ENCODE peak calls at places on chromosomes 16 and 17, in seven cellular contexts. T is K562, A is H1, I is SK-N-SH, L is HCT116, O is GM12878, N is HepG2. U is an unnamed sample.

GRCh38 chr17:48258317-48258716 is 150.8 kb downstream of the SNX11 start:
- DNase-seq in T (no peak), A (no peak), I (no peak), L (no peak), O (no peak), N (no peak), U (no peak)

GRCh38 chr16:84016477-84016876 is 26.1 kb downstream of the SLC38A8 start:
- DNase-seq in T (no peak), A (no peak), I (no peak), L (no peak), O (no peak), N (no peak), U (no peak)

GRCh38 chr16:50198802-50199410 is 45.8 kb downstream of the TENT4B start:
- DNase-seq in T (no peak), A (no peak), I (no peak), L (no peak), O (no peak), N (peak), U (no peak)

GRCh38 chr17:57498443-57498842 is 242.1 kb downstream of the MSI2 start:
- DNase-seq in T (no peak), A (no peak), I (no peak), L (no peak), O (no peak), N (no peak), U (no peak)

GRCh38 chr16:5604770-5605169 is 507.2 kb upstream of the EEF2KMT start:
- DNase-seq in T (peak), A (no peak), I (peak), L (peak), O (no peak), N (peak), U (peak)

GRCh38 chr16:82506734-82507133 is 120.0 kb upstream of the CDH13 start:
- DNase-seq in T (no peak), A (no peak), I (no peak), L (no peak), O (no peak), N (no peak), U (no peak)

GRCh38 chr17:76240461-76241204 is at the start of gene RNF157:
- DNase-seq in T (peak), A (no peak), I (peak), L (no peak), O (no peak), N (peak), U (peak)

GRCh38 chr16:51155199-51155607 is 4.1 kb upstream of the SALL1 start:
- DNase-seq in T (no peak), A (no peak), I (peak), L (no peak), O (no peak), N (no peak), U (no peak)

GRCh38 chr17:31581491-31581890 is 190.0 kb downstream of the RAB11FIP4 start:
- DNase-seq in T (no peak), A (no peak), I (no peak), L (no peak), O (no peak), N (no peak), U (no peak)

GRCh38 chr16:67216612-67217490 is 10.1 kb upstream of the TMEM208 start:
- DNase-seq in T (peak), A (no peak), I (peak), L (no peak), O (no peak), N (no peak), U (no peak)

GRCh38 chr16:85173077-85173980 is 61.1 kb upstream of the CIBAR2 start:
- DNase-seq in T (peak), A (no peak), I (peak), L (peak), O (no peak), N (no peak), U (no peak)

GRCh38 chr17:62882284-62882683 is 74.2 kb upstream of the MARCHF10 start:
- DNase-seq in T (no peak), A (no peak), I (no peak), L (no peak), O (no peak), N (no peak), U (no peak)

GRCh38 chr17:44187131-44187899 is 543 bp downstream of the TMUB2 start:
- DNase-seq in T (peak), A (no peak), I (peak), L (no peak), O (no peak), N (no peak), U (no peak)

GRCh38 chr17:836154-836553 is 54.0 kb downstream of the MRM3 start:
- DNase-seq in T (no peak), A (no peak), I (no peak), L (no peak), O (no peak), N (no peak), U (no peak)

GRCh38 chr17:59361386-59361785 is 29.9 kb downstream of the YPEL2 start:
- DNase-seq in T (no peak), A (no peak), I (no peak), L (no peak), O (no peak), N (no peak), U (no peak)

GRCh38 chr17:50594931-50595330 is 34.4 kb downstream of the CACNA1G start:
- DNase-seq in T (no peak), A (no peak), I (no peak), L (no peak), O (no peak), N (no peak), U (no peak)

GRCh38 chr16:2715519-2715918 is 4.5 kb downstream of the PRSS27 start:
- DNase-seq in T (peak), A (no peak), I (no peak), L (no peak), O (no peak), N (no peak), U (no peak)

GRCh38 chr16:85162478-85163277 is 50.4 kb upstream of the CIBAR2 start:
- DNase-seq in T (no peak), A (no peak), I (peak), L (no peak), O (no peak), N (no peak), U (no peak)

DNA sequence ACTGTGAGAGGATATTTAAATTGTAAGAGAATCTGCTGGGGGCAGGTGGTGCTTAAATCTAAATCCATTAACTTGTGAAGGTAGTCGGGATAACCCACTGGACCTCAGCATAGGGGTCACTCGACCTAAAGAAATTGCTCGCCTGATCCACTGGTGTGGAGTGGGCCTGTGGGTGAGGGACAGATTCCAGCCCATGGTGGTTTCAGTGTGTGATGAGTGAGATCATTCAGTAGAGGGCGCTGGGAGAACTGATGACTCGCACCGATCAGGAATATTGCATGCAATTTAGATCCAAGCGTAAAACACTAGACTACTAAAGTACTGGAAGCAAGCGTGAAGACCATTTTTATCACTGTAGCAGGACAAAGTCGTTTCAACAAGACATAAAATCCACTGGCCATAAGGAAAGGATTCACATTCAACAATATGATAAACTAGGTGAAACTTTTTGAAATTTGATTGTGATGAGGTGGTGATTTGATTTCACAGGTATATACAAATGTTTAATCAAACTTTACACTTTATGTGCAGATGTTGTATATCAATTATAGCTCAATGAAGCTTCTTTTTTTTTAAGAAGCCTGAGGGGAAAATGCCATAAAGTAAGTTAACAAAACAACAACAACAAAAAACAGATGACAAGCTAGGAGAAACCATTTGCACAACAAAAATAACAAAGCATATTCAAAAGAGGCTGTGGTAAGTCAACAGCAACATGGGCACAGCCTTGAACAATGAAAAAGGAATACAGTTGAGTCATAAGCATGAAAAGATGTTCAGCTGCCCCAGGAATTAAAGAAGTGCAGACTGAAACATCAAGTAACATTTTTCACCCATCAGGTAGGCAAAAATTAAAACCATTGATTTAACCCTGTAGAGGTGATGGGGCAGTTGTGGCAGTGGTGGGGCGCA is 7.5 kb upstream of the TMEM170A start:
- DNase-seq in T (peak), A (no peak), I (peak), L (no peak), O (no peak), N (peak), U (peak)
- TF ChIP-seq JUND in T (peak), A (peak), I (no peak), L (no peak), O (no peak), N (no peak), U (no peak)

GRCh38 chr17:34561328-34561727 is 18.1 kb upstream of the TMEM132E start:
- DNase-seq in T (no peak), A (no peak), I (no peak), L (no peak), O (no peak), N (no peak), U (no peak)

GRCh38 chr17:34556951-34557350 is 22.4 kb upstream of the TMEM132E start:
- DNase-seq in T (no peak), A (no peak), I (no peak), L (no peak), O (no peak), N (no peak), U (no peak)

DNA sequence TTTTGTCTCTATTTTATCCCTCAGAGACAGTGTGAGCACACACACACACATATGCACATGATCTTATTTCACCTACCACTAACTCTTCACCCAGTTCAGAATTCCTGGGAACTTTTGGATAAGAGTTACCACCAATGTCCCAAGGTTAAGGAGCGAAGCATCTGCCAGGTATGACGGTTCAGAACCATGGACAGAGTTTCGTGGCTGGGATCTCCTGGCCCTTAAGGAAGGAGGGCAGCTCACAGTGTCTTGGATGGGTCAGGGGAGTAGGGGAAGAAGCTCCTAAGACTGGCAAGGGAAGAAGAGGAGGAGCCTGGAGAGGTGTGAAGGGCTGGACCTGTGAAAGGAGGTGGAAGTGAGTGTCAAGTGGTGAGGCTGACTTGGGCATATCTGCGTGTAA is 23.0 kb upstream of the TMEM132E start:
- DNase-seq in T (peak), A (no peak), I (no peak), L (no peak), O (no peak), N (no peak), U (peak)
- TF ChIP-seq JUND in T (no peak), A (no peak), I (no peak), L (no peak), O (no peak), N (no peak), U (no peak)

DNA sequence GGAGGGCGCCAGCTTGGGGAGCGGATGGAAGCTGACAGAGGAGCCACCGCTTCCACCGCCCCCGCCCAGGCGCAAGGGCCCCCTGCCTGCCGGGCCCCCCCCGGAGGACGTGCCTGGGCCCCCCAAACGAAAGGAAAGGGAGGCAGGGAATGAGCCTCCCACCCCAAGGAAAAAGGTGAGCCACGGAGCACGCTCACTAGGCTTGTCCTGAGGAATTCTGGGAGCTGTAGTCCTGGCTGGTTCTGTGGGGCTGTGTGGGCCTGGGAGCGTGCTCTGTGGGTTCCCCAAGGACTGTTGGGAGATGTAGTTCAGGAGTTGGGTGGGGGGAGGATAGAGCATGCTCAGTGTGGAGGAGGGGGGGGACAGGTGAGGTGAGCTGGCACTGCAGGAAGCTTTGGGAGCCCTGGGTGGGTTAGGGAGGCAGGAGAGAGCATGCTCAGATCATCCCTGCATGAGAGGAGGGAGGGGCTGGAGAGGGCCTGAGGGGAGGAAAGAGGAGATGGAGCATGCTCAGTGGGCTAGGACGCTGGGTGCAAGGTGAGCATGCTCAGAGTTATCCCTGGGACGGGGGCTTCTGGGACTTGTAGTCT is 4.5 kb downstream of the FBXL19 start:
- DNase-seq in T (peak), A (peak), I (peak), L (peak), O (peak), N (peak), U (peak)
- TF ChIP-seq JUND in T (no peak), A (no peak), I (no peak), L (no peak), O (no peak), N (no peak), U (no peak)

DNA sequence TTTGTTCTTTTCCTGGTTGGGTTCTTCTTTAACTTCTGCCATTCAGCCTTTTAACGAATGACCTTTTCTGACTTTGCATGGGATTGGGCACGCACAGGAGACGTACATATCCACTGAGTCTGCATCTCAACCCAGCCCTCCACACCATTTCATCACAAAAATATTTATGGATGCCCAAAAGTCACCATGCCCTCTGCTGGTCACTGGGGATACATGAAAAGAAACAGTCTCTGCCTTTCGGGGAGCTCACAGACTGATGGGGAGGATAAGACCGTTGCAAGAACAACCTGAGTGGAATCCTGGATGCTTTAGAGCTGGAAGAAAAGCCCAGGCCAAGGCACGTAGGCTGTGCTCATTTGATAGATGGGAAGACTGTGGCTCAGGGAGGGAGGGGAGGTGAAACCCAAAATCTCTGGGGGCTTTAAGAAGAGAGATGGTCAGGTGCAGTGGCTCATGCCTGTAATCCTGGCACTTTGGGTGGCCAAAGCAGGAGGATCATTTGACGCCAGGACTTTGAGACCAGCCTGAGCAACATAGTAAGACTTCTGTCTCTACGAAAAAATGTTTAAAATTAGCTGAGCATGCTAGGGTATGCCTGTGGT is 7.9 kb upstream of the MT2A start:
- DNase-seq in T (peak), A (no peak), I (peak), L (peak), O (no peak), N (peak), U (peak)
- TF ChIP-seq JUND in T (no peak), A (no peak), I (no peak), L (no peak), O (no peak), N (no peak), U (no peak)

DNA sequence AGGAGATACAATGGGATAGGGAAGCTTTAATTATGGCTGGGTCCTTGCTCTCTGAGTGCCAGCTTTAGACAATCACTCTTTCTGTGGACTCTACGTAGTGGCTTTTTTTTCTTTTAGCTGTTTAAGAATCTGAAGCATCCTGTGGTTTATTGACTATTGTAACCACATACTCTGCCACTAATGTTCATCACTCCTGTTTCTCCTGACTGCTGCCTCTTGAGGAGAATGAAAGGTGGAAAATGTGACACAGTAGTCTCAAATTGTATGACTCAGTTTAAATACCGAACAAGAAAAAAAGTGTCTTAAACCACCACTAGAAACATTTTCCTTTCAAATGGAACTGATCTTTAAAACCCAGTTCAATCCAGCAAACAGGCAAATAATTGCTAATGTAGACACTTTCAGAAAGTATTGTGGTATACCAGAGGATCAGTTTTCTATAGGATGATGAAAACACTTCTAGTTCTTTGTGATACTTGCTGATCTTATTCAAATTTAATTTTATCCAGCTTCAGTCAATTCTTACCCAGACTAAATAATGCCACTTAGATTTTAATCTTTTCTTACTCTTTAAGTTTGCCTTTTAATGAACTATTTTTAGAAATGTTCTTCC is 302.7 kb upstream of the PMFBP1 start:
- DNase-seq in T (no peak), A (no peak), I (no peak), L (peak), O (no peak), N (peak), U (peak)
- TF ChIP-seq JUND in T (no peak), A (no peak), I (peak), L (peak), O (no peak), N (no peak), U (no peak)